ENCODE peak calls at places on chromosomes 13 and 19, in four cellular contexts. A is HepG2, C is Peyer's patch, T is cardiac muscle cell. S is an unnamed sample.

GRCh38 chr13:33235078-33235477 is 50.5 kb downstream of the STARD13 start:
- DNase-seq in A (peak), C (no peak), T (peak), S (no peak)

GRCh38 chr19:54451331-54451871 is 2.4 kb downstream of the LENG8 start:
- DNase-seq in A (no peak), C (no peak), T (no peak), S (no peak)

GRCh38 chr13:76161143-76161542 is 525.0 kb downstream of the LMO7 start:
- DNase-seq in A (no peak), C (no peak), T (no peak), S (no peak)

GRCh38 chr13:79398915-79399314 is 7.1 kb downstream of the RBM26 start:
- DNase-seq in A (no peak), C (no peak), T (no peak), S (peak)

GRCh38 chr13:94233401-94233800 is 246.1 kb downstream of the DCT start:
- DNase-seq in A (no peak), C (no peak), T (peak), S (peak)

GRCh38 chr13:101530293-101530692 is 77.8 kb downstream of the ITGBL1 start:
- DNase-seq in A (no peak), C (no peak), T (no peak), S (no peak)

GRCh38 chr13:99164226-99164625 is 36.4 kb upstream of the UBAC2 start:
- DNase-seq in A (no peak), C (no peak), T (no peak), S (no peak)

GRCh38 chr13:39765801-39766463 is 110.5 kb downstream of the COG6 start:
- DNase-seq in A (no peak), C (no peak), T (peak), S (no peak)

GRCh38 chr13:41193919-41194824 is at the start of gene KBTBD7:
- DNase-seq in A (peak), C (peak), T (peak), S (peak)

GRCh38 chr19:42129399-42130253 is 2.6 kb downstream of the POU2F2 start:
- DNase-seq in A (no peak), C (peak), T (peak), S (peak)

GRCh38 chr13:33524086-33524485 is 238.5 kb upstream of the STARD13 start:
- DNase-seq in A (no peak), C (no peak), T (peak), S (peak)

GRCh38 chr19:17001603-17002183 is 24.9 kb downstream of the CPAMD8 start:
- DNase-seq in A (no peak), C (peak), T (no peak), S (no peak)

GRCh38 chr19:17005000-17005399 is 21.6 kb downstream of the CPAMD8 start:
- DNase-seq in A (no peak), C (no peak), T (no peak), S (no peak)

GRCh38 chr19:17002455-17002854 is 24.2 kb downstream of the CPAMD8 start:
- DNase-seq in A (no peak), C (no peak), T (no peak), S (no peak)

GRCh38 chr19:17006579-17006978 is 20.0 kb downstream of the CPAMD8 start:
- DNase-seq in A (no peak), C (no peak), T (no peak), S (no peak)

DNA sequence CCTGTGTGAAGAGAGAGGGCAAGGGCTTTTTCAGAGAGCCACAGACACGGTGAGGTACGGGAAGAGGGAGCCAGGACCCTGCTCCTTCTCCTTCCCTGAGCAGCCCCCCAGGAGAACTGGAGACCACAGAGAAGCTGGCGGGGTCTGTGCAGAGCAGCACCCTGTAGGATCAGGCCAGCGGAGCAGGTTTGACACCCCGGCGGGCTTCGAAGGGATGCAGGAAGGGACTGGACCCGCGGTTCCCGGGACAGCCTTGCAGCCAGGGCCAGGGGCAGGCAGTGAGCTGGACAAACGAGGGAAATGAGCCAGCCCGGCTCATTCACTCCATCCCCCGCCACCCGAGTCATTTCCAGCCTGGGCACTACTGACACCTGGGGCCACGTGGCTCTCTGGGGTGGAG is 22.2 kb downstream of the CPAMD8 start:
- DNase-seq in A (no peak), C (no peak), T (no peak), S (no peak)
- TF ChIP-seq CTCF in A (no peak), C (no peak), T (no peak), S (no peak)

DNA sequence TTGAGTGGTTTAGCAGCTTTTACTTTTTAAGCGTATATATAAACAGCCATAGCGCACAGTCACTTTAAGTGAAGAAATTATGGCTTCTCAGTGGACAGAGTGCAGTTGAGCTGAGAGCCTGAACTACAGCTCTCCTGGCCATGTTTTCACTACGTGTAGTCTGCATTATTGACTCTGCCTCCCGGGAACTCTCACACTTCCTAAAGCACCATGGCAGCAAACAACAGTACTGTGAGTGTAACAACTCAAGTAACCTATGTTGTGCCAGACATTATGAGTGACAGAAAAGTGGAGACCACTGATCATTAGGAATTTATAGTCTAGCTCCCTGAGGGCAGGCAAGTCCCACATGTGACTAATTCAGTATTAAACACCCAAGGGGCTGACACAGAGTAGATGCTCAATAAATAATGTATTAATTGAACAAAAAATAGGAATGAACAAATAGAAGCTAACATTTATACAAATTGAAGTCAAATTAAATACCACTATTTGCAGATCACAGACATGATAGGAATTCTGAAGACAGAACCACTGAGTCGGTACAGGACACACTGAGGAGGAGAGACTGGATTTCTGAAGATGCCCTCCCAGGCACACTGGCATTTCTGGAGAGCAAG is 19.7 kb downstream of the EFNB2 start:
- DNase-seq in A (no peak), C (no peak), T (no peak), S (no peak)
- TF ChIP-seq CTCF in A (no peak), C (no peak), T (no peak), S (no peak)

DNA sequence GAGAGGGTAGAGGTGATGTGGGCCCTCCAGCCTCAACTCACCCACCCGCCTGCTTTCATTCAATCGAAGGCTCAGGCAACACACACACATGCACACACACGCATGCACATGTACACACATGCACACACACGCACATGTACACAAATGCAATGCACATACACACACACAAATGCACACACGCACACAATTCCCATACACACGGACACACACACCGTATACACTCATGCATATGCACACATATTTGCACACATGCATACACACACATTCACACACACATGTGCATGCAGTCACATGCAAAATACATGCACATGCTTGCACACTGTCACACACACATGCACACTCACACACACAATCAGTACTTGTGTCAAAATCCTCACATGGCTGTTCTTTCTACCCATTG is 55.9 kb upstream of the SPACA7 start:
- DNase-seq in A (no peak), C (no peak), T (no peak), S (no peak)
- TF ChIP-seq CTCF in A (no peak), C (no peak), T (no peak), S (no peak)

DNA sequence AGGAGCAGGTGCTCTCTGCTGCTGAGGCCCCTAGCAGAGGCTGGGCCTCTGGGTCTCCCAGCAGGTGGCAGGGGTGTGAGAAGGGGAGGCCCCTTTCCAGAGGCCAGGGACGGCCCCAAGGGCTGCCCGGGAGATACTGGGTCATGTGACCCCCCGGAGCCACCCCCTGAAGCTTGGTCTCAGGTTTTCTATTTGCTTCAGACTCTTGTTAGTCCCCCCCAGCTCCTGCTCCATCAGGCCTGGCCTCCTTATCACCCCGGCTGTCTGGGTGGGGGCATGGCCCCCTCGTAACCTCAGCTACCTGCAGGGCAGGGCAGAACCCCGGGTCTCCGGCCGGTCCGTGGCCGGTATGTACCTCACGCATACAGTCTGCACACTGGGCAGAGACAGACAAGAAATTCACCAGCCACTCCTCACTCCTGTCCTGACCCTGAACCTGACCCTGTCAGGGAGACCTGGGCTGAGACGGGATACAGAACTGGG is 13.2 kb upstream of the TCF3 start:
- DNase-seq in A (no peak), C (peak), T (no peak), S (no peak)
- TF ChIP-seq CTCF in A (no peak), C (no peak), T (no peak), S (no peak)

DNA sequence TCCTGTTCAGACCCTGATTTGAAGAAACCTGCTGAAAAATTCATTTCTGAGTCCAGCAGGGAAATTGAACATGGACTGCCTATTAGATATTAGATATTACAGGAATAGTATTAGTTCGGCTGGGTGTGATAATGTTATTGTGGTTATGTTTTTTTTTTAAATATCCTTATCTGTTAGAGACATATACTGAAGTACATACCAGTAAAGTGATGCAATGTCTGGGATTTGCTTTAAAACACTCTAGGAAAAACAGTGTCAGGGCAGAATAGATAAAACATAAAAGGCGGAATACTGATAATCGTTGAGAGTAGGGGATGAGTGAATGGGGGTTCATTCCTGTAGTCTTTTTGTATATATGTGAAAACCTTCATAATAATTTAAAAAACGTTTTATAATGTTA is 28.7 kb upstream of the AMER2 start:
- DNase-seq in A (no peak), C (no peak), T (peak), S (no peak)
- TF ChIP-seq CTCF in A (no peak), C (no peak), T (no peak), S (no peak)

DNA sequence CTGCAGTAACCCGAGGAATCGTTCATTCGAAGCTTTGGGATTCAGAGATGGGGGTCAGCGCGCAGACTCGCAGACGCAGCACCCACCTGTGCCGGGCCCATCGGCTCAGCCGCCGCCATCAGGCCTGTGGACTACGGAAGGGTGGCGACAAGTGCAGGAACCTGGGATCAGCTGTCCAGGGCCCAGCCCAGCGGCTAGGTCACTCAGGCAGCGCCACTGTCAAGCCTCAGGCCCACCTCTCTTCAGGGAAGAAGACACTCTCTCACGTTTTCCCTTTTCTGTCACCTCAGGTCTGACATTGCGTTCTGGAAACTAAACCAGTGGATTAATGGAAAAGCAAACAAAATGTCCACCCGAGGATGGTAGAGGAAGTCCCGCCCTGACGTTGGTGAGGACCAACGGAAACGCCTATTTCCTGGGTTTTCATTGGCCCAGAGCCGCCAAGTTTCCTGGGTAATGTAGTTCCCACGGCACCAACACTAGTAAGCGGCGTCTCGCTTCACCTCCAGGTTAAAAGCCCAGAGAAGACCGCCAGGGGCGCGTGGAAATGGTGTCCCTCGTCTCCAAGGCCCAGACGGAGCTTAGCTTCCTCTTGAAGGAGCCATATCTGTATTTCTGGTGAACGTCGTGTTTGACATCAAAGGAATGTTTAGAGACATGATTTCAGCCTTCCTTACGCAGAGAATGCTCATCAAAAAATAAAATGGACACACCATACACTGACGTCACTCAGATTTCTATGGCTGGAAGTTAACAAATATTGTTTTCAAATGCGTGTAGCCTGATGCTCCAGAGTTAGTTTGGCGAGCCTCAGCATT is at the start of gene ZNF772:
- DNase-seq in A (peak), C (peak), T (peak), S (peak)
- TF ChIP-seq CTCF in A (peak), C (peak), T (peak), S (peak)

S was measured in HFFc6.